ENCODE peak calls at places on chromosomes 12 and 14, in six cellular contexts. L is fibroblast of villous mesenchyme, Y is cardiac fibroblast, V is ovary, W is heart right ventricle, R is brain microvascular endothelial cell. S is an unnamed sample.

GRCh38 chr12:42759622-42760273 is 170.2 kb upstream of the PRICKLE1 start:
- DNase-seq in W (peak), V (peak), Y (peak), L (peak), R (no peak), S (peak)

GRCh38 chr12:3152013-3152412 is 74.8 kb downstream of the TSPAN9 start:
- DNase-seq in R (peak), V (no peak), W (peak), Y (peak), L (peak), S (no peak)

GRCh38 chr14:35215110-35215872 is 76.9 kb upstream of the PSMA6 start:
- DNase-seq in R (peak), L (peak), W (no peak), Y (peak), V (no peak), S (no peak)

GRCh38 chr14:89616425-89617141 is 199.6 kb upstream of the FOXN3 start:
- DNase-seq in L (peak), V (no peak), Y (peak), W (no peak), R (peak), S (no peak)

GRCh38 chr14:66483322-66483721 is 2.8 kb upstream of the CCDC196 start:
- DNase-seq in V (no peak), L (no peak), R (no peak), Y (peak), W (no peak), S (no peak)

GRCh38 chr12:25040593-25040992 is 91.7 kb upstream of the BCAT1 start:
- DNase-seq in W (no peak), R (no peak), L (no peak), Y (no peak), V (no peak), S (no peak)

GRCh38 chr14:68784995-68785816 is 7.7 kb downstream of the ZFP36L1 start:
- DNase-seq in L (no peak), Y (peak), W (no peak), V (peak), R (no peak), S (no peak)

GRCh38 chr12:113003631-113004030 is 25.3 kb downstream of the OAS2 start:
- DNase-seq in Y (no peak), R (no peak), L (no peak), W (no peak), V (no peak), S (no peak)

DNA sequence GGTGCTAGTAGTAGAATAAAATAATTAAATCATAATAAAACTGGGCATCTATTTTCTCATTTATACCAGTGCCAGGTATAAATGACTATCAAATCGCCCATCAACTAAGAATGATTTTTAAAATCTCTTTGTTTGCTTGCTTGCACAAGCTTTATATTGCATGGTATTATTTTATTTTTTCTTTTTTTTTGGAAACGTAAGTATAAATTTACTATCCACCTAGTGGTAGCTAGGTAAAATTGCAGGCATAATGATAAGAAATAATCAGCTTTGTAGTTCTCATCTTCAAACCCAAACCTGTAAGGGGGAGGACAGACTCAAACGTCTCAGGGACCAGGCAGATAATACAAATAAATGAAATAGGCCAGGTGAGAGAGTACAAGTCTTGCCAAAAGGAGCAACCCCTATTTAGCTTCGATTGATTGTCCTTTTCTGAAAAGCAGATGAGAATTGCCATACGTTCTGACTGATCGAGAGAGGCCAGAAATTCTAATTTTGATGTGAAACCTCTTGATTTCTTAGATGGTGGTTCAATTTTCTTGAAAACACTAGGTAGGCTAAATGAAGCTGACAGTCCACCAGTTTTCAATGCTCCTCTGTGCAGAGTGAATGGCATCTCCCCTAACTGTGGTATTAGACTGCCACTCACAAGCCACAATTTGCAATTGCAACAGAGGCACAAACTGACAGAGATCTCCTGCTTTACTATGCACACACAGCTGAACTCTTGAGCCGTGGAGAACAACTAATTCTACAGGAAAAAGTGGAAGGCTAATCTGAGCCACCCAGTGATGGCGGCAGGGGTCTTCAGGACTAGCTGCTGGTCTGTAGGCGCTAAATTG is 189.3 kb downstream of the DACT1 start:
- DNase-seq in Y (no peak), L (no peak), W (no peak), R (no peak), V (no peak), S (no peak)
- TF ChIP-seq CTCF in Y (peak), L (peak), W (no peak), R (peak), V (no peak), S (peak)

DNA sequence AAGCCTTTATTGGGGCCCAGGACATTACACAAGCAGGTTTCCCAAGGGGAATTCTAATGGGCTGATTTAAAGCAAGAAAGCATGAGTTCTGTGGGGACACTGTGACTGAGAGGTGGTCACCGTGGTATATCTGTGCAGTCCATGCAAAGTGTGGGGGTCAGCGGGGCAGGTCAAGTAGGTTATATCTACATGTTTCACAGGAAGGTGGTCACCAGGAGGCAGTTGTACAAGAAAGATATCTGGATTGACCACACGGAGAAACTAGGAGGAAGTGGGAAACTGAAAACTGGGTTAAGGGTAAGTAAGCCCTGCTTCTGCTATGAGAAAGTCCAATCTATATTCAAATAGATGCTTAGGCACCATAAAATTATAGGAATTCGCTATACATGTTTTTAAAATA is 77.8 kb upstream of the CNOT2 start:
- DNase-seq in V (no peak), W (no peak), R (no peak), L (no peak), Y (no peak), S (no peak)
- H3K4me3 ChIP-seq in V (no peak), W (no peak), R (no peak), L (no peak), Y (no peak), S (no peak)

GRCh38 chr14:55586411-55586810 is 6.4 kb downstream of the KTN1 start:
- DNase-seq in V (no peak), L (no peak), R (no peak), Y (no peak), W (no peak), S (no peak)

GRCh38 chr14:55585854-55586253 is 5.8 kb downstream of the KTN1 start:
- DNase-seq in R (no peak), Y (peak), V (no peak), W (no peak), L (peak), S (no peak)

GRCh38 chr14:55582741-55583140 is 2.7 kb downstream of the KTN1 start:
- DNase-seq in R (no peak), V (no peak), L (no peak), Y (no peak), W (no peak), S (no peak)

GRCh38 chr14:55581011-55581806 is 1.2 kb downstream of the KTN1 start:
- DNase-seq in W (peak), Y (peak), V (peak), R (no peak), L (peak), S (no peak)

GRCh38 chr14:55583942-55584468 is 4.0 kb downstream of the KTN1 start:
- DNase-seq in V (no peak), R (no peak), Y (no peak), L (peak), W (no peak), S (no peak)
- TF ChIP-seq CTCF in V (no peak), R (no peak), Y (no peak), L (no peak), W (no peak), S (no peak)

DNA sequence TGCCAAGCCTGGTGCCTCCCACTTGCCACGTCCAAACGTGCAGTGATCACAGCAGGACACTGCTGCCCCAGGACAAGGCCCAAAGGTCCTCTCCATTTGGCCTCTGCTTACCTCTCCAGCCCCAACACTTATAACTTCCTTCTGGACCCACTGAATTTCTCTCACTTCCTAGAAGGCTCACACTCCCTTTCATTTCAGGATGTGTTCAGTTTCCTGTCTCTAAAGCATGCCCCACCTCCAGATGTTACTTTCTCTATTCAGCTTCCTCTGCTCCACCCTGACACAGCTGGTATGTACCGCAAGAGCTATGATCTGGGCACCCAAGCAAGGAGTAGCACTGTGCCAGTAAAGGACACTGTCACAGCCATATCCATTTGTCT is 33.0 kb downstream of the CDKL1 start:
- DNase-seq in R (no peak), V (no peak), W (no peak), L (peak), Y (peak), S (no peak)
- H3K4me3 ChIP-seq in R (no peak), V (peak), W (peak), L (no peak), Y (peak), S (no peak)

GRCh38 chr14:73232984-73233383 is 4.3 kb upstream of the PAPLN start:
- DNase-seq in L (no peak), R (no peak), Y (no peak), W (no peak), V (no peak), S (no peak)
- TF ChIP-seq CTCF in L (no peak), R (no peak), Y (no peak), W (no peak), V (no peak), S (no peak)

GRCh38 chr12:94147991-94148840 is at the start of gene PLXNC1:
- DNase-seq in V (peak), R (no peak), L (peak), Y (peak), W (peak), S (no peak)
- H3K4me3 ChIP-seq in V (peak), R (peak), L (peak), Y (peak), W (peak), S (peak)

GRCh38 chr14:56487761-56488160 is 91.8 kb upstream of the TMEM260 start:
- DNase-seq in R (peak), Y (peak), L (peak), V (no peak), W (no peak), S (no peak)

GRCh38 chr14:56488306-56488705 is 91.3 kb upstream of the TMEM260 start:
- DNase-seq in R (no peak), V (no peak), W (no peak), L (no peak), Y (no peak), S (no peak)

GRCh38 chr14:56487090-56487667 is 92.4 kb upstream of the TMEM260 start:
- DNase-seq in W (no peak), R (no peak), L (peak), V (no peak), Y (peak), S (no peak)

DNA sequence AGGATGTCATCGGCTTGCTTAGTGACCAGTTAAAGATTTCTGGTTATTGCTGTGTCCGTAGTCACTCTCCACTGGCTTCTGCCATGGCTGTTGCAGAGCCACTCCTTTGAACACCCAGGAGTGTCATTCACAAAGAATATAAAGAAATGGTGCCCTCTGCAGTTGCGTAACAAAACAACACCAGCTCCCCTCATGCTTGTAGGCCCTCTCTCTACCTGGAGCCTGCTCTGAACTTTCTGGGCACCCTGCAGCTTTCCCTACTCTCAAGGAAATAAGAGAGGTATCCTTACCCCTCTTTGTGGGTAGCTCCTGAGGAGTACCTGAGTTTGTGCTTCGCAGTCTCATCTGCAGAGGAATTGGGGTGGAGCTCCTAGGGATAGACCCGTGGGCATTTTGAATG is 97.3 kb upstream of the TMEM260 start:
- DNase-seq in R (peak), Y (peak), W (no peak), L (no peak), V (no peak), S (no peak)
- TF ChIP-seq CTCF in R (peak), Y (peak), W (no peak), L (peak), V (no peak), S (peak)

GRCh38 chr12:54564768-54565167 is 15.4 kb downstream of the PDE1B start:
- DNase-seq in Y (no peak), V (no peak), R (no peak), L (no peak), W (no peak), S (no peak)
- H3K4me3 ChIP-seq in Y (no peak), V (no peak), R (no peak), L (no peak), W (no peak), S (no peak)

GRCh38 chr14:70567791-70568190 is 32.7 kb downstream of the MED6 start:
- DNase-seq in L (peak), V (no peak), Y (peak), R (peak), W (no peak), S (no peak)
- TF ChIP-seq CTCF in L (peak), V (no peak), Y (peak), R (peak), W (peak), S (peak)

GRCh38 chr12:54412348-54412747 is 6.7 kb downstream of the ITGA5 start:
- DNase-seq in Y (no peak), V (no peak), R (no peak), L (no peak), W (no peak), S (no peak)
- H3K4me3 ChIP-seq in Y (peak), V (no peak), R (no peak), L (no peak), W (peak), S (no peak)

S was measured in retinal pigment epithelial cell.